ENCODE peak calls at places on chromosomes 6 and 20, in four cellular contexts. W is aorta, Z is stomach, X is HAP-1. S is an unnamed sample.

GRCh38 chr20:4225778-4226177 is 210.4 kb upstream of the RNF24 start:
- DNase-seq in W (peak; percentile 84), Z (no peak), X (no peak), S (peak; percentile 97)

GRCh38 chr6:54013966-54014365 is 97.3 kb upstream of the MLIP start:
- DNase-seq in W (no peak), Z (no peak), X (no peak), S (no peak)

GRCh38 chr20:52975024-52975732 is 3.0 kb downstream of the TSHZ2 start:
- DNase-seq in W (no peak), Z (peak; percentile 48), X (no peak), S (peak; percentile 56)

GRCh38 chr6:19332806-19333460 is 504.2 kb upstream of the ID4 start:
- DNase-seq in W (no peak), Z (no peak), X (no peak), S (no peak)

GRCh38 chr6:37612475-37612874 is 85.2 kb downstream of the MDGA1 start:
- DNase-seq in W (no peak), Z (no peak), X (no peak), S (no peak)

GRCh38 chr6:109527989-109528388 is 45.0 kb upstream of the ZBTB24 start:
- DNase-seq in W (no peak), Z (no peak), X (peak; percentile 24), S (peak; percentile 15)

GRCh38 chr20:46898433-46898832 is 3.8 kb downstream of the EYA2 start:
- DNase-seq in W (no peak), Z (no peak), X (no peak), S (no peak)

GRCh38 chr6:85484941-85485340 is 35.1 kb downstream of the NT5E start:
- DNase-seq in W (no peak), Z (no peak), X (no peak), S (no peak)

GRCh38 chr20:45174434-45175364 is at the start of gene PI3:
- DNase-seq in W (no peak), Z (peak; percentile 70), X (no peak), S (no peak)

GRCh38 chr6:56840467-56841371 is 114.2 kb upstream of the BEND6 start:
- DNase-seq in W (no peak), Z (no peak), X (peak; percentile 14), S (peak; percentile 34)

GRCh38 chr20:3135507-3136070 is 24.1 kb downstream of the FASTKD5 start:
- DNase-seq in W (no peak), Z (no peak), X (no peak), S (no peak)

GRCh38 chr20:52731086-52731485 is 241.1 kb upstream of the TSHZ2 start:
- DNase-seq in W (no peak), Z (peak; percentile 25), X (no peak), S (no peak)

GRCh38 chr6:168096271-168096764 is 17.3 kb upstream of the FRMD1 start:
- DNase-seq in W (peak; percentile 65), Z (no peak), X (no peak), S (no peak)

GRCh38 chr20:14055127-14055742 is 59.9 kb downstream of the MACROD2 start:
- DNase-seq in W (no peak), Z (no peak), X (peak; percentile 58), S (peak; percentile 78)

GRCh38 chr6:1382883-1383728 is 6.3 kb upstream of the FOXF2 start:
- DNase-seq in W (no peak), Z (no peak), X (no peak), S (no peak)

GRCh38 chr20:44204156-44204831 is 6.3 kb downstream of the OSER1 start:
- DNase-seq in W (no peak), Z (no peak), X (no peak), S (no peak)

GRCh38 chr6:76003686-76004085 is 68.8 kb downstream of the IMPG1 start:
- DNase-seq in W (no peak), Z (no peak), X (peak; percentile 90), S (no peak)

GRCh38 chr20:5008743-5009142 is 7.4 kb upstream of the SLC23A2 start:
- DNase-seq in W (no peak), Z (no peak), X (no peak), S (peak; percentile 33)

GRCh38 chr6:32108094-32108627 is 977 bp downstream of the TNXB start:
- DNase-seq in W (peak; percentile 85), Z (peak; percentile 56), X (no peak), S (no peak)

GRCh38 chr20:25136643-25137559 is 55.0 kb upstream of the VSX1 start:
- DNase-seq in W (peak; percentile 93), Z (no peak), X (no peak), S (peak; percentile 94)

GRCh38 chr6:30885999-30886896 is 1.9 kb downstream of the DDR1 start:
- DNase-seq in W (no peak), Z (peak; percentile 49), X (peak; percentile 63), S (peak; percentile 19)

GRCh38 chr6:79699606-79700005 is 68.5 kb downstream of the SH3BGRL2 start:
- DNase-seq in W (no peak), Z (no peak), X (no peak), S (no peak)

GRCh38 chr20:46990017-46990810 is 95.6 kb downstream of the EYA2 start:
- DNase-seq in W (no peak), Z (no peak), X (no peak), S (no peak)

GRCh38 chr20:64224344-64225165 is 31.0 kb upstream of the PCMTD2 start:
- DNase-seq in W (no peak), Z (no peak), X (no peak), S (peak; percentile 71)

GRCh38 chr6:35788423-35788982 is 7.7 kb downstream of the CLPSL1 start:
- DNase-seq in W (no peak), Z (no peak), X (no peak), S (no peak)

GRCh38 chr6:7414811-7415210 is 25.2 kb downstream of the RIOK1 start:
- DNase-seq in W (no peak), Z (no peak), X (no peak), S (peak; percentile 89)

GRCh38 chr6:89596056-89596455 is 42.5 kb downstream of the LYRM2 start:
- DNase-seq in W (no peak), Z (no peak), X (no peak), S (no peak)

GRCh38 chr20:41362748-41363140 is 3.9 kb downstream of the EMILIN3 start:
- DNase-seq in W (no peak), Z (no peak), X (no peak), S (no peak)

GRCh38 chr6:163355471-163355991 is 59.0 kb upstream of the QKI start:
- DNase-seq in W (peak; percentile 82), Z (no peak), X (no peak), S (peak; percentile 83)

GRCh38 chr20:59933296-59933848 is at the start of gene SYCP2:
- DNase-seq in W (peak; percentile 89), Z (peak; percentile 61), X (no peak), S (no peak)

GRCh38 chr20:50038574-50038991 is 55.8 kb downstream of the SNAI1 start:
- DNase-seq in W (no peak), Z (no peak), X (no peak), S (no peak)

GRCh38 chr20:8218861-8219260 is 86.8 kb downstream of the PLCB1 start:
- DNase-seq in W (no peak), Z (no peak), X (no peak), S (no peak)

GRCh38 chr6:68679399-68679798 is 44.3 kb downstream of the ADGRB3 start:
- DNase-seq in W (no peak), Z (no peak), X (no peak), S (no peak)

GRCh38 chr6:112780498-112781096 is 433.5 kb downstream of the RFPL4B start:
- DNase-seq in W (peak; percentile 76), Z (peak; percentile 73), X (peak; percentile 77), S (peak; percentile 89)

GRCh38 chr20:17883592-17884317 is 84.8 kb downstream of the SNX5 start:
- DNase-seq in W (no peak), Z (no peak), X (no peak), S (no peak)

GRCh38 chr20:17882834-17883591 is 85.6 kb downstream of the SNX5 start:
- DNase-seq in W (no peak), Z (no peak), X (no peak), S (no peak)

GRCh38 chr20:17878912-17879602 is 89.5 kb downstream of the SNX5 start:
- DNase-seq in W (no peak), Z (no peak), X (no peak), S (no peak)

GRCh38 chr20:17882065-17882833 is 86.3 kb downstream of the SNX5 start:
- DNase-seq in W (no peak), Z (no peak), X (no peak), S (no peak)

GRCh38 chr20:17881741-17882064 is 86.9 kb downstream of the SNX5 start:
- DNase-seq in W (no peak), Z (no peak), X (no peak), S (no peak)
- H3K4me1 ChIP-seq in W (no peaks in the 10 kb centered on the region), Z (no peaks in the 10 kb centered on the region), X (no peaks in the 10 kb centered on the region), S (no peaks in the 10 kb centered on the region)

GRCh38 chr20:57683876-57684275 is 25.9 kb downstream of the PMEPA1 start:
- DNase-seq in W (no peak), Z (no peak), X (no peak), S (no peak)
- H3K4me1 ChIP-seq in W (peaks cover 3% of the 10 kb centered on the region), Z (peaks cover 15% of the 10 kb centered on the region), X (no peaks in the 10 kb centered on the region), S (peaks cover 51% of the 10 kb centered on the region)

GRCh38 chr20:20736303-20736702 is 23.9 kb upstream of the RALGAPA2 start:
- DNase-seq in W (no peak), Z (no peak), X (no peak), S (no peak)
- H3K4me1 ChIP-seq in W (no peaks in the 10 kb centered on the region), Z (peaks cover 7% of the 10 kb centered on the region), X (no peaks in the 10 kb centered on the region), S (no peaks in the 10 kb centered on the region)

DNA sequence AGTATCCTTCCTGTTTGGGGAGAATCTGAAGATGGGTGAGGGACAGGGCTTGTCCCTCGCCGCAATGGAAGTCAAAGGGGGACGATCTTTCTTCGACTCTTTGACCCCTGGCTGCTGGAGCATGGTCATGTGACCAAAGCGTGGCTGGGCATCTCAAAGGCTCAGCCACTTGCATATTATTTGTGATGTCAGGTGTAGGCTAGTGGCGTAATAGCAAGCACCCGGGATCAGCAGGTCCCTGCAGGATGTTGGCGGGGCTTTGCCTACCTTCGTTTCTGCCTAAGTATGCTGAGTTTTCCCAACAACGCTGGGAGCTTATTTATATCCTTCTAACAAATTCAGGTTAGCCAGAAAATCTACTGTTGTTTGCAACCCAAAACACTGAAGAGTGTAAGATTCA is 50.3 kb upstream of the IL20RA start:
- DNase-seq in W (no peak), Z (no peak), X (no peak), S (no peak)
- H3K4me1 ChIP-seq in W (no peaks in the 10 kb centered on the region), Z (no peaks in the 10 kb centered on the region), X (peaks cover 11% of the 10 kb centered on the region), S (no peaks in the 10 kb centered on the region)

GRCh38 chr6:106539931-106540330 is 89.4 kb downstream of the RTN4IP1 start:
- DNase-seq in W (no peak), Z (no peak), X (no peak), S (no peak)

GRCh38 chr6:106540432-106540831 is 88.9 kb downstream of the RTN4IP1 start:
- DNase-seq in W (no peak), Z (no peak), X (no peak), S (no peak)

GRCh38 chr6:106538145-106538544 is 91.2 kb downstream of the RTN4IP1 start:
- DNase-seq in W (no peak), Z (no peak), X (no peak), S (no peak)

GRCh38 chr6:106537662-106538061 is 91.6 kb downstream of the RTN4IP1 start:
- DNase-seq in W (no peak), Z (no peak), X (no peak), S (no peak)

DNA sequence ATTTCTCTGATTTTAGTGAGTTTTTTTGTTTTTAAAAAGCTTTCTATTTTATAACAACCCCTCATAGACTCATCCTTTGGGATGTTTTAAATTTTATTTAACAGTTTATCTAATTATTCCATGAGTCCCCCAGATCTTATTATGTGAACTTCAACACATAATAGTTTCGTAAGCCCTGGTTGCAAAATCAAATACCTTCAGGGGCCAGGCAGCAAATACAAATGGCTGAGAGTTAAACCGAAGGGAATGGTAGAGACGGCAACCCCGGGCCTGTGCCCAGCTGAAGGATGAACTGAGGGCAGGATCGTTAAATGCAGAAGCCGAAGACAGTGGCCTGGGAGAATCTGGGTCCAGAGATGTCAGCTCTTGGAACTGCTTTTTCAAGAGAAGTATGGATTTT is 88.4 kb downstream of the RTN4IP1 start:
- DNase-seq in W (no peak), Z (no peak), X (no peak), S (peak; percentile 72)
- H3K4me1 ChIP-seq in W (no peaks in the 10 kb centered on the region), Z (no peaks in the 10 kb centered on the region), X (peaks cover 8% of the 10 kb centered on the region), S (no peaks in the 10 kb centered on the region)